ENCODE peak calls at places on chromosomes 1 and 21, in ten cellular contexts. One of them, this sample, is unnamed.

GRCh38 chr1:53316058-53316741 is 11.7 kb downstream of the LRP8 start:
- DNase-seq in pancreas: no peak
- DNase-seq in activated naive CD8-positive, alpha-beta T cell treated with anti-CD3 and anti-CD28 coated beads for 36 hours: no peak
- DNase-seq in heart right ventricle: no peak
- DNase-seq in COLO829: no peak
- DNase-seq in choroid plexus epithelial cell: peak
- DNase-seq in activated T-cell treated with anti-CD3 and anti-CD28 coated beads, Interleukin-2, amount 50 U/mL, for 72 hours: no peak
- DNase-seq in EH: peak
- DNase-seq in H7: peak
- DNase-seq in GM23248: no peak
- DNase-seq in this sample: peak

GRCh38 chr1:1021860-1022259 is 1.9 kb downstream of the AGRN start:
- DNase-seq in pancreas: no peak
- DNase-seq in activated naive CD8-positive, alpha-beta T cell treated with anti-CD3 and anti-CD28 coated beads for 36 hours: no peak
- DNase-seq in heart right ventricle: no peak
- DNase-seq in COLO829: no peak
- DNase-seq in choroid plexus epithelial cell: peak
- DNase-seq in activated T-cell treated with anti-CD3 and anti-CD28 coated beads, Interleukin-2, amount 50 U/mL, for 72 hours: no peak
- DNase-seq in EH: no peak
- DNase-seq in H7: no peak
- DNase-seq in GM23248: no peak
- DNase-seq in this sample: no peak

GRCh38 chr1:3515774-3516480 is 61.5 kb downstream of the ARHGEF16 start:
- DNase-seq in pancreas: no peak
- DNase-seq in activated naive CD8-positive, alpha-beta T cell treated with anti-CD3 and anti-CD28 coated beads for 36 hours: no peak
- DNase-seq in heart right ventricle: no peak
- DNase-seq in COLO829: no peak
- DNase-seq in choroid plexus epithelial cell: no peak
- DNase-seq in activated T-cell treated with anti-CD3 and anti-CD28 coated beads, Interleukin-2, amount 50 U/mL, for 72 hours: no peak
- DNase-seq in EH: peak
- DNase-seq in H7: no peak
- DNase-seq in GM23248: no peak
- DNase-seq in this sample: no peak

GRCh38 chr1:171251042-171251740 is 2.9 kb downstream of the FMO1 start:
- DNase-seq in pancreas: no peak
- DNase-seq in activated naive CD8-positive, alpha-beta T cell treated with anti-CD3 and anti-CD28 coated beads for 36 hours: peak
- DNase-seq in heart right ventricle: no peak
- DNase-seq in COLO829: no peak
- DNase-seq in choroid plexus epithelial cell: peak
- DNase-seq in activated T-cell treated with anti-CD3 and anti-CD28 coated beads, Interleukin-2, amount 50 U/mL, for 72 hours: peak
- DNase-seq in EH: peak
- DNase-seq in H7: peak
- DNase-seq in GM23248: peak
- DNase-seq in this sample: peak

GRCh38 chr1:50369830-50370229 is 53.4 kb downstream of the DMRTA2 start:
- DNase-seq in pancreas: no peak
- DNase-seq in activated naive CD8-positive, alpha-beta T cell treated with anti-CD3 and anti-CD28 coated beads for 36 hours: no peak
- DNase-seq in heart right ventricle: no peak
- DNase-seq in COLO829: no peak
- DNase-seq in choroid plexus epithelial cell: peak
- DNase-seq in activated T-cell treated with anti-CD3 and anti-CD28 coated beads, Interleukin-2, amount 50 U/mL, for 72 hours: no peak
- DNase-seq in EH: no peak
- DNase-seq in H7: peak
- DNase-seq in GM23248: no peak
- DNase-seq in this sample: peak

GRCh38 chr1:167533851-167534300 is 15.5 kb upstream of the CD247 start:
- DNase-seq in pancreas: no peak
- DNase-seq in activated naive CD8-positive, alpha-beta T cell treated with anti-CD3 and anti-CD28 coated beads for 36 hours: peak
- DNase-seq in heart right ventricle: peak
- DNase-seq in COLO829: peak
- DNase-seq in choroid plexus epithelial cell: peak
- DNase-seq in activated T-cell treated with anti-CD3 and anti-CD28 coated beads, Interleukin-2, amount 50 U/mL, for 72 hours: peak
- DNase-seq in EH: peak
- DNase-seq in H7: peak
- DNase-seq in GM23248: peak
- DNase-seq in this sample: peak

GRCh38 chr1:48341221-48341620 is 118.7 kb downstream of the SLC5A9 start:
- DNase-seq in pancreas: no peak
- DNase-seq in activated naive CD8-positive, alpha-beta T cell treated with anti-CD3 and anti-CD28 coated beads for 36 hours: no peak
- DNase-seq in heart right ventricle: no peak
- DNase-seq in COLO829: peak
- DNase-seq in choroid plexus epithelial cell: no peak
- DNase-seq in activated T-cell treated with anti-CD3 and anti-CD28 coated beads, Interleukin-2, amount 50 U/mL, for 72 hours: no peak
- DNase-seq in EH: peak
- DNase-seq in H7: no peak
- DNase-seq in GM23248: peak
- DNase-seq in this sample: no peak

GRCh38 chr1:244659694-244660093 is 6.8 kb downstream of the DESI2 start:
- DNase-seq in pancreas: no peak
- DNase-seq in activated naive CD8-positive, alpha-beta T cell treated with anti-CD3 and anti-CD28 coated beads for 36 hours: no peak
- DNase-seq in heart right ventricle: no peak
- DNase-seq in COLO829: no peak
- DNase-seq in choroid plexus epithelial cell: no peak
- DNase-seq in activated T-cell treated with anti-CD3 and anti-CD28 coated beads, Interleukin-2, amount 50 U/mL, for 72 hours: no peak
- DNase-seq in EH: no peak
- DNase-seq in H7: no peak
- DNase-seq in GM23248: no peak
- DNase-seq in this sample: no peak

GRCh38 chr1:1684031-1684681 is 8.4 kb downstream of the SLC35E2B start:
- DNase-seq in pancreas: peak
- DNase-seq in activated naive CD8-positive, alpha-beta T cell treated with anti-CD3 and anti-CD28 coated beads for 36 hours: no peak
- DNase-seq in heart right ventricle: no peak
- DNase-seq in COLO829: no peak
- DNase-seq in choroid plexus epithelial cell: no peak
- DNase-seq in activated T-cell treated with anti-CD3 and anti-CD28 coated beads, Interleukin-2, amount 50 U/mL, for 72 hours: no peak
- DNase-seq in EH: no peak
- DNase-seq in H7: peak
- DNase-seq in GM23248: no peak
- DNase-seq in this sample: peak

GRCh38 chr1:228900099-228900965 is 165.1 kb downstream of the RHOU start:
- DNase-seq in pancreas: no peak
- DNase-seq in activated naive CD8-positive, alpha-beta T cell treated with anti-CD3 and anti-CD28 coated beads for 36 hours: no peak
- DNase-seq in heart right ventricle: no peak
- DNase-seq in COLO829: no peak
- DNase-seq in choroid plexus epithelial cell: peak
- DNase-seq in activated T-cell treated with anti-CD3 and anti-CD28 coated beads, Interleukin-2, amount 50 U/mL, for 72 hours: no peak
- DNase-seq in EH: peak
- DNase-seq in H7: peak
- DNase-seq in GM23248: no peak
- DNase-seq in this sample: no peak

GRCh38 chr1:21509351-21510112 is at the start of gene ALPL:
- DNase-seq in pancreas: peak
- DNase-seq in activated naive CD8-positive, alpha-beta T cell treated with anti-CD3 and anti-CD28 coated beads for 36 hours: no peak
- DNase-seq in heart right ventricle: peak
- DNase-seq in COLO829: no peak
- DNase-seq in choroid plexus epithelial cell: no peak
- DNase-seq in activated T-cell treated with anti-CD3 and anti-CD28 coated beads, Interleukin-2, amount 50 U/mL, for 72 hours: no peak
- DNase-seq in EH: no peak
- DNase-seq in H7: peak
- DNase-seq in GM23248: no peak
- DNase-seq in this sample: peak

GRCh38 chr1:156126043-156126700 is 11.7 kb downstream of the LMNA start:
- DNase-seq in pancreas: peak
- DNase-seq in activated naive CD8-positive, alpha-beta T cell treated with anti-CD3 and anti-CD28 coated beads for 36 hours: peak
- DNase-seq in heart right ventricle: peak
- DNase-seq in COLO829: peak
- DNase-seq in choroid plexus epithelial cell: peak
- DNase-seq in activated T-cell treated with anti-CD3 and anti-CD28 coated beads, Interleukin-2, amount 50 U/mL, for 72 hours: peak
- DNase-seq in EH: peak
- DNase-seq in H7: peak
- DNase-seq in GM23248: peak
- DNase-seq in this sample: peak

GRCh38 chr1:51421961-51422360 is 91.6 kb upstream of the TTC39A start:
- DNase-seq in pancreas: no peak
- DNase-seq in activated naive CD8-positive, alpha-beta T cell treated with anti-CD3 and anti-CD28 coated beads for 36 hours: no peak
- DNase-seq in heart right ventricle: no peak
- DNase-seq in COLO829: peak
- DNase-seq in choroid plexus epithelial cell: peak
- DNase-seq in activated T-cell treated with anti-CD3 and anti-CD28 coated beads, Interleukin-2, amount 50 U/mL, for 72 hours: no peak
- DNase-seq in EH: peak
- DNase-seq in H7: peak
- DNase-seq in GM23248: peak
- DNase-seq in this sample: peak

GRCh38 chr1:77273891-77274290 is 7.9 kb upstream of the AK5 start:
- DNase-seq in pancreas: no peak
- DNase-seq in activated naive CD8-positive, alpha-beta T cell treated with anti-CD3 and anti-CD28 coated beads for 36 hours: no peak
- DNase-seq in heart right ventricle: no peak
- DNase-seq in COLO829: no peak
- DNase-seq in choroid plexus epithelial cell: peak
- DNase-seq in activated T-cell treated with anti-CD3 and anti-CD28 coated beads, Interleukin-2, amount 50 U/mL, for 72 hours: no peak
- DNase-seq in EH: no peak
- DNase-seq in H7: no peak
- DNase-seq in GM23248: peak
- DNase-seq in this sample: no peak

GRCh38 chr1:60255565-60255964 is 182.0 kb upstream of the C1orf87 start:
- DNase-seq in pancreas: no peak
- DNase-seq in activated naive CD8-positive, alpha-beta T cell treated with anti-CD3 and anti-CD28 coated beads for 36 hours: no peak
- DNase-seq in heart right ventricle: no peak
- DNase-seq in COLO829: no peak
- DNase-seq in choroid plexus epithelial cell: no peak
- DNase-seq in activated T-cell treated with anti-CD3 and anti-CD28 coated beads, Interleukin-2, amount 50 U/mL, for 72 hours: no peak
- DNase-seq in EH: peak
- DNase-seq in H7: no peak
- DNase-seq in GM23248: peak
- DNase-seq in this sample: no peak

GRCh38 chr1:111948209-111949131 is 41.0 kb downstream of the KCND3 start:
- DNase-seq in pancreas: no peak
- DNase-seq in activated naive CD8-positive, alpha-beta T cell treated with anti-CD3 and anti-CD28 coated beads for 36 hours: no peak
- DNase-seq in heart right ventricle: peak
- DNase-seq in COLO829: peak
- DNase-seq in choroid plexus epithelial cell: no peak
- DNase-seq in activated T-cell treated with anti-CD3 and anti-CD28 coated beads, Interleukin-2, amount 50 U/mL, for 72 hours: no peak
- DNase-seq in EH: peak
- DNase-seq in H7: peak
- DNase-seq in GM23248: peak
- DNase-seq in this sample: no peak

GRCh38 chr1:100866041-100866900 is 28.4 kb downstream of the EXTL2 start:
- DNase-seq in pancreas: no peak
- DNase-seq in activated naive CD8-positive, alpha-beta T cell treated with anti-CD3 and anti-CD28 coated beads for 36 hours: no peak
- DNase-seq in heart right ventricle: no peak
- DNase-seq in COLO829: no peak
- DNase-seq in choroid plexus epithelial cell: peak
- DNase-seq in activated T-cell treated with anti-CD3 and anti-CD28 coated beads, Interleukin-2, amount 50 U/mL, for 72 hours: no peak
- DNase-seq in EH: peak
- DNase-seq in H7: no peak
- DNase-seq in GM23248: peak
- DNase-seq in this sample: peak

GRCh38 chr1:156675271-156675708 is 1.9 kb downstream of the NES start:
- DNase-seq in pancreas: peak
- DNase-seq in activated naive CD8-positive, alpha-beta T cell treated with anti-CD3 and anti-CD28 coated beads for 36 hours: no peak
- DNase-seq in heart right ventricle: no peak
- DNase-seq in COLO829: no peak
- DNase-seq in choroid plexus epithelial cell: no peak
- DNase-seq in activated T-cell treated with anti-CD3 and anti-CD28 coated beads, Interleukin-2, amount 50 U/mL, for 72 hours: no peak
- DNase-seq in EH: peak
- DNase-seq in H7: peak
- DNase-seq in GM23248: no peak
- DNase-seq in this sample: no peak

GRCh38 chr1:3872546-3872945 is 15.3 kb downstream of the DFFB start:
- DNase-seq in pancreas: no peak
- DNase-seq in activated naive CD8-positive, alpha-beta T cell treated with anti-CD3 and anti-CD28 coated beads for 36 hours: no peak
- DNase-seq in heart right ventricle: no peak
- DNase-seq in COLO829: no peak
- DNase-seq in choroid plexus epithelial cell: no peak
- DNase-seq in activated T-cell treated with anti-CD3 and anti-CD28 coated beads, Interleukin-2, amount 50 U/mL, for 72 hours: no peak
- DNase-seq in EH: no peak
- DNase-seq in H7: no peak
- DNase-seq in GM23248: no peak
- DNase-seq in this sample: no peak

GRCh38 chr1:5798151-5798730 is 194.0 kb downstream of the NPHP4 start:
- DNase-seq in pancreas: no peak
- DNase-seq in activated naive CD8-positive, alpha-beta T cell treated with anti-CD3 and anti-CD28 coated beads for 36 hours: no peak
- DNase-seq in heart right ventricle: no peak
- DNase-seq in COLO829: no peak
- DNase-seq in choroid plexus epithelial cell: no peak
- DNase-seq in activated T-cell treated with anti-CD3 and anti-CD28 coated beads, Interleukin-2, amount 50 U/mL, for 72 hours: no peak
- DNase-seq in EH: no peak
- DNase-seq in H7: peak
- DNase-seq in GM23248: no peak
- DNase-seq in this sample: no peak

GRCh38 chr1:223645903-223646302 is 19.6 kb downstream of the CAPN8 start:
- DNase-seq in pancreas: no peak
- DNase-seq in activated naive CD8-positive, alpha-beta T cell treated with anti-CD3 and anti-CD28 coated beads for 36 hours: no peak
- DNase-seq in heart right ventricle: no peak
- DNase-seq in COLO829: no peak
- DNase-seq in choroid plexus epithelial cell: no peak
- DNase-seq in activated T-cell treated with anti-CD3 and anti-CD28 coated beads, Interleukin-2, amount 50 U/mL, for 72 hours: no peak
- DNase-seq in EH: no peak
- DNase-seq in H7: no peak
- DNase-seq in GM23248: no peak
- DNase-seq in this sample: no peak

GRCh38 chr1:162456324-162456723 is 41.3 kb upstream of the UHMK1 start:
- DNase-seq in pancreas: no peak
- DNase-seq in activated naive CD8-positive, alpha-beta T cell treated with anti-CD3 and anti-CD28 coated beads for 36 hours: no peak
- DNase-seq in heart right ventricle: no peak
- DNase-seq in COLO829: no peak
- DNase-seq in choroid plexus epithelial cell: peak
- DNase-seq in activated T-cell treated with anti-CD3 and anti-CD28 coated beads, Interleukin-2, amount 50 U/mL, for 72 hours: no peak
- DNase-seq in EH: no peak
- DNase-seq in H7: no peak
- DNase-seq in GM23248: no peak
- DNase-seq in this sample: no peak

GRCh38 chr21:24179110-24179509 is 1428.2 kb downstream of the MRPL39 start:
- DNase-seq in pancreas: no peak
- DNase-seq in activated naive CD8-positive, alpha-beta T cell treated with anti-CD3 and anti-CD28 coated beads for 36 hours: no peak
- DNase-seq in heart right ventricle: no peak
- DNase-seq in COLO829: no peak
- DNase-seq in choroid plexus epithelial cell: no peak
- DNase-seq in activated T-cell treated with anti-CD3 and anti-CD28 coated beads, Interleukin-2, amount 50 U/mL, for 72 hours: no peak
- DNase-seq in EH: no peak
- DNase-seq in H7: no peak
- DNase-seq in GM23248: no peak
- DNase-seq in this sample: no peak

This sample was measured in GM23338.